ENCODE peak calls at places on chromosomes 2 and 18, in six cellular contexts. One of them, this sample, is unnamed.

GRCh38 chr2:240585101-240585500 is 1.4 kb upstream of the CAPN10 start:
- DNase-seq in fibroblast of pulmonary artery: no peak
- DNase-seq in astrocyte of the cerebellum: no peak
- DNase-seq in GM12878: peak
- DNase-seq in astrocyte of the spinal cord: no peak
- DNase-seq in transverse colon: peak
- DNase-seq in this sample: no peak

GRCh38 chr2:6968319-6969100 is 51.3 kb downstream of the RNF144A start:
- DNase-seq in astrocyte of the spinal cord: peak
- DNase-seq in fibroblast of pulmonary artery: peak
- DNase-seq in GM12878: no peak
- DNase-seq in transverse colon: no peak
- DNase-seq in astrocyte of the cerebellum: peak
- DNase-seq in this sample: peak

GRCh38 chr2:163420604-163421003 is 315.2 kb downstream of the FIGN start:
- DNase-seq in fibroblast of pulmonary artery: no peak
- DNase-seq in GM12878: no peak
- DNase-seq in astrocyte of the cerebellum: no peak
- DNase-seq in transverse colon: no peak
- DNase-seq in astrocyte of the spinal cord: no peak
- DNase-seq in this sample: no peak

GRCh38 chr2:3705808-3706207 is 2.4 kb downstream of the DCDC2C start:
- DNase-seq in GM12878: no peak
- DNase-seq in transverse colon: no peak
- DNase-seq in astrocyte of the spinal cord: no peak
- DNase-seq in fibroblast of pulmonary artery: no peak
- DNase-seq in astrocyte of the cerebellum: no peak
- DNase-seq in this sample: no peak

GRCh38 chr2:152510636-152511035 is 175.7 kb downstream of the FMNL2 start:
- DNase-seq in transverse colon: no peak
- DNase-seq in fibroblast of pulmonary artery: no peak
- DNase-seq in GM12878: no peak
- DNase-seq in astrocyte of the spinal cord: no peak
- DNase-seq in astrocyte of the cerebellum: no peak
- DNase-seq in this sample: no peak

GRCh38 chr18:3388980-3389379 is 61.0 kb upstream of the TGIF1 start:
- DNase-seq in transverse colon: no peak
- DNase-seq in GM12878: no peak
- DNase-seq in fibroblast of pulmonary artery: no peak
- DNase-seq in astrocyte of the cerebellum: no peak
- DNase-seq in astrocyte of the spinal cord: no peak
- DNase-seq in this sample: no peak

GRCh38 chr2:20223345-20224190 is 1.4 kb downstream of the SDC1 start:
- DNase-seq in astrocyte of the spinal cord: peak
- DNase-seq in GM12878: no peak
- DNase-seq in fibroblast of pulmonary artery: peak
- DNase-seq in astrocyte of the cerebellum: no peak
- DNase-seq in transverse colon: no peak
- DNase-seq in this sample: peak

GRCh38 chr2:140759431-140760156 is 1371.2 kb downstream of the LRP1B start:
- DNase-seq in GM12878: no peak
- DNase-seq in astrocyte of the cerebellum: peak
- DNase-seq in transverse colon: no peak
- DNase-seq in astrocyte of the spinal cord: no peak
- DNase-seq in fibroblast of pulmonary artery: no peak
- DNase-seq in this sample: no peak

GRCh38 chr2:11496311-11496710 is 30.4 kb upstream of the E2F6 start:
- DNase-seq in transverse colon: no peak
- DNase-seq in GM12878: no peak
- DNase-seq in astrocyte of the cerebellum: no peak
- DNase-seq in fibroblast of pulmonary artery: no peak
- DNase-seq in astrocyte of the spinal cord: no peak
- DNase-seq in this sample: no peak

GRCh38 chr18:2964349-2965010 is 48.5 kb downstream of the LPIN2 start:
- DNase-seq in astrocyte of the cerebellum: no peak
- DNase-seq in fibroblast of pulmonary artery: no peak
- DNase-seq in GM12878: no peak
- DNase-seq in transverse colon: no peak
- DNase-seq in astrocyte of the spinal cord: no peak
- DNase-seq in this sample: no peak

GRCh38 chr18:32333781-32334180 is 136.9 kb downstream of the GAREM1 start:
- DNase-seq in fibroblast of pulmonary artery: no peak
- DNase-seq in astrocyte of the spinal cord: no peak
- DNase-seq in astrocyte of the cerebellum: no peak
- DNase-seq in GM12878: no peak
- DNase-seq in transverse colon: no peak
- DNase-seq in this sample: peak

GRCh38 chr18:3869848-3870247 is 419.9 kb downstream of the TGIF1 start:
- DNase-seq in fibroblast of pulmonary artery: peak
- DNase-seq in astrocyte of the spinal cord: peak
- DNase-seq in GM12878: no peak
- DNase-seq in astrocyte of the cerebellum: peak
- DNase-seq in transverse colon: no peak
- DNase-seq in this sample: peak

GRCh38 chr2:219459460-219460311 is 25.0 kb downstream of the SPEG start:
- DNase-seq in GM12878: no peak
- DNase-seq in astrocyte of the spinal cord: peak
- DNase-seq in astrocyte of the cerebellum: no peak
- DNase-seq in transverse colon: peak
- DNase-seq in fibroblast of pulmonary artery: peak
- DNase-seq in this sample: peak

GRCh38 chr2:28802975-28803429 is 7.6 kb upstream of the SPDYA start:
- DNase-seq in transverse colon: no peak
- DNase-seq in GM12878: no peak
- DNase-seq in astrocyte of the spinal cord: no peak
- DNase-seq in astrocyte of the cerebellum: no peak
- DNase-seq in fibroblast of pulmonary artery: peak
- DNase-seq in this sample: peak

GRCh38 chr2:43905871-43906270 is 67.1 kb downstream of the ABCG8 start:
- DNase-seq in GM12878: no peak
- DNase-seq in transverse colon: no peak
- DNase-seq in fibroblast of pulmonary artery: peak
- DNase-seq in astrocyte of the cerebellum: no peak
- DNase-seq in astrocyte of the spinal cord: peak
- DNase-seq in this sample: peak
- TF ChIP-seq CTCF in GM12878: no peak
- TF ChIP-seq CTCF in transverse colon: no peak
- TF ChIP-seq CTCF in fibroblast of pulmonary artery: no peak
- TF ChIP-seq CTCF in astrocyte of the cerebellum: no peak
- TF ChIP-seq CTCF in astrocyte of the spinal cord: no peak
- TF ChIP-seq CTCF in this sample: no peak

GRCh38 chr2:36538345-36538744 is 59.6 kb downstream of the FEZ2 start:
- DNase-seq in GM12878: no peak
- DNase-seq in transverse colon: no peak
- DNase-seq in astrocyte of the spinal cord: no peak
- DNase-seq in astrocyte of the cerebellum: no peak
- DNase-seq in fibroblast of pulmonary artery: peak
- DNase-seq in this sample: peak
- H3K4me3 ChIP-seq in GM12878: no peak
- H3K4me3 ChIP-seq in transverse colon: no peak
- H3K4me3 ChIP-seq in astrocyte of the spinal cord: no peak
- H3K4me3 ChIP-seq in astrocyte of the cerebellum: no peak
- H3K4me3 ChIP-seq in fibroblast of pulmonary artery: no peak
- H3K4me3 ChIP-seq in this sample: no peak

GRCh38 chr2:230305416-230306275 is 21.3 kb upstream of the SP140L start:
- DNase-seq in astrocyte of the spinal cord: no peak
- DNase-seq in GM12878: no peak
- DNase-seq in astrocyte of the cerebellum: no peak
- DNase-seq in transverse colon: no peak
- DNase-seq in fibroblast of pulmonary artery: no peak
- DNase-seq in this sample: no peak
- TF ChIP-seq CTCF in astrocyte of the spinal cord: no peak
- TF ChIP-seq CTCF in GM12878: no peak
- TF ChIP-seq CTCF in astrocyte of the cerebellum: no peak
- TF ChIP-seq CTCF in transverse colon: no peak
- TF ChIP-seq CTCF in fibroblast of pulmonary artery: no peak
- TF ChIP-seq CTCF in this sample: no peak

GRCh38 chr2:176151199-176152099 is at the start of gene HOXD4:
- DNase-seq in astrocyte of the cerebellum: no peak
- DNase-seq in transverse colon: no peak
- DNase-seq in fibroblast of pulmonary artery: no peak
- DNase-seq in GM12878: no peak
- DNase-seq in astrocyte of the spinal cord: no peak
- DNase-seq in this sample: no peak
- H3K4me3 ChIP-seq in astrocyte of the cerebellum: peak
- H3K4me3 ChIP-seq in transverse colon: no peak
- H3K4me3 ChIP-seq in fibroblast of pulmonary artery: no peak
- H3K4me3 ChIP-seq in GM12878: no peak
- H3K4me3 ChIP-seq in astrocyte of the spinal cord: peak
- H3K4me3 ChIP-seq in this sample: no peak

GRCh38 chr2:132656213-132656612 is 13.8 kb downstream of the LYPD1 start:
- DNase-seq in fibroblast of pulmonary artery: no peak
- DNase-seq in astrocyte of the cerebellum: no peak
- DNase-seq in GM12878: no peak
- DNase-seq in transverse colon: no peak
- DNase-seq in astrocyte of the spinal cord: peak
- DNase-seq in this sample: no peak

GRCh38 chr2:132652501-132652900 is 17.5 kb downstream of the LYPD1 start:
- DNase-seq in astrocyte of the cerebellum: no peak
- DNase-seq in fibroblast of pulmonary artery: no peak
- DNase-seq in astrocyte of the spinal cord: no peak
- DNase-seq in transverse colon: no peak
- DNase-seq in GM12878: no peak
- DNase-seq in this sample: no peak

GRCh38 chr2:132646805-132647115 is 23.2 kb downstream of the LYPD1 start:
- DNase-seq in GM12878: no peak
- DNase-seq in fibroblast of pulmonary artery: no peak
- DNase-seq in transverse colon: no peak
- DNase-seq in astrocyte of the spinal cord: no peak
- DNase-seq in astrocyte of the cerebellum: no peak
- DNase-seq in this sample: no peak

GRCh38 chr2:132654968-132655367 is 15.0 kb downstream of the LYPD1 start:
- DNase-seq in GM12878: no peak
- DNase-seq in astrocyte of the spinal cord: no peak
- DNase-seq in fibroblast of pulmonary artery: no peak
- DNase-seq in astrocyte of the cerebellum: no peak
- DNase-seq in transverse colon: no peak
- DNase-seq in this sample: no peak

DNA sequence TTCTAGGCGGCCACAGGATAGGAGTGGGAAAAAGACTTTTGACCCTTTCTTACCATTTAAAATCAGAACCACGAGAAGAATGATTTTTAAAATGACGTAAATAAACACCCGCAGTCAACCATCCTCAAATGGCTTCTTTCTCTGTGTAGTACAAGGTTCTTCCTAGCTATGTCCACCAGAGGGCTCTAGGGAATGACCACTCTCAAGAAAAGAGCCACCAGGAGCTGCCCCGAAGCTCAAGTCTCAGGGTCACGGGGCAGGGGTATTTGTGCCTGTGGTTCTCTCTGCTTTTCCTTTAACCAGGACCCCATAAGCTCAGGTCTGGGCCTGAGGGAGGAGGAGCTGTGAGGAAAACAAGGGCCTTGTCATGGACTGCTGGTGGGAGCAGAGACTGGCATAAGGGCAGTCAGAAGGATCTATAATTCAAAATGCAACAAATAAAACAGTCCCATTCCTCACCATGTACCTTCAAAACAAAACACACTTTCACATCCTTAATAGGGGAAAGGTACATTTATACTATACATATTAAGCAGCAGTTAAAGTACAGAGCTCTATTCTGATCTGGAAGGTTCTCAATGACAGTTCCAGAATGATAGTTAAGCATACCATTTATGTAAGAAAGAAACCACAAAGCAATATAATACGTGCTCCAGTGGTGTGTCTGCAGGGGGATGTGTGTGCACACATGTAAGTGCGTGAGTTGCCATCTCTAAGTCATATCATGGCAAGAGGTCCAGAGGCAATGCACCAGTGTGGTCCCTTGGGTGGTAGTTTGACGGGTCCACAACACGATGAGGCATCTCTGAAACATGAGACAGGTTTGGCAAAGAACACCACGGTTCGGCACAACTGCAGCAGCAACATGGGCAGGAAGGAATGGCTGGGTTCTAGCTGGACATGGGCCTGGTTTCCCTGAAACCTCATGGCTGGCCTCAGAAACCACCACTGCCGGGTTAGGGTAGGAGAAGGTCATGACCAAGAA is 18.6 kb downstream of the LYPD1 start:
- DNase-seq in GM12878: no peak
- DNase-seq in fibroblast of pulmonary artery: peak
- DNase-seq in astrocyte of the cerebellum: no peak
- DNase-seq in transverse colon: no peak
- DNase-seq in astrocyte of the spinal cord: peak
- DNase-seq in this sample: peak
- TF ChIP-seq CTCF in GM12878: peak
- TF ChIP-seq CTCF in fibroblast of pulmonary artery: peak
- TF ChIP-seq CTCF in astrocyte of the cerebellum: peak
- TF ChIP-seq CTCF in transverse colon: peak
- TF ChIP-seq CTCF in astrocyte of the spinal cord: peak
- TF ChIP-seq CTCF in this sample: peak

This sample was measured in choroid plexus epithelial cell.